ENCODE peak calls at places on chromosomes 3 and 15, in six cellular contexts. Q is GM13977; K is GM04503; O is neuronal stem cell; X is stimulated activated CD4-positive, alpha-beta T cell treated with anti-CD3 and anti-CD28 coated beads, Interleukin-4, amount 100 ng/mL, for 4 hours; F is brain microvascular endothelial cell. W is an unnamed sample.
A peak's percentile ranks its signal among the peaks of the same experiment; 100 is the strongest.

GRCh38 chr3:164918915-164919314 is 159.4 kb downstream of the SI start:
- DNase-seq in Q (no peak), K (no peak), O (no peak), X (no peak), F (no peak), W (no peak)

GRCh38 chr3:187185759-187186158 is 11.5 kb upstream of the RTP1 start:
- DNase-seq in Q (no peak), K (no peak), O (no peak), X (no peak), F (no peak), W (no peak)

GRCh38 chr15:33344111-33344510 is 33.3 kb downstream of the RYR3 start:
- DNase-seq in Q (no peak), K (no peak), O (no peak), X (no peak), F (no peak), W (no peak)

GRCh38 chr3:194156095-194156494 is 20.1 kb downstream of the HES1 start:
- DNase-seq in Q (no peak), K (no peak), O (no peak), X (no peak), F (no peak), W (no peak)

GRCh38 chr3:183210862-183211341 is 42.2 kb upstream of the B3GNT5 start:
- DNase-seq in Q (no peak), K (no peak), O (no peak), X (peak; percentile 69), F (no peak), W (no peak)

GRCh38 chr3:64188810-64189560 is 36.3 kb downstream of the PRICKLE2 start:
- DNase-seq in Q (no peak), K (peak; percentile 85), O (no peak), X (no peak), F (peak; percentile 93), W (peak; percentile 96)

GRCh38 chr3:61734980-61735731 is 173.8 kb downstream of the PTPRG start:
- DNase-seq in Q (no peak), K (no peak), O (no peak), X (no peak), F (no peak), W (no peak)

GRCh38 chr3:131338948-131339640 is 42.5 kb upstream of the NUDT16 start:
- DNase-seq in Q (no peak), K (no peak), O (no peak), X (no peak), F (no peak), W (no peak)

GRCh38 chr3:172156309-172156998 is 117.1 kb downstream of the FNDC3B start:
- DNase-seq in Q (no peak), K (no peak), O (no peak), X (no peak), F (no peak), W (peak; percentile 77)

GRCh38 chr3:114380233-114380645 is 86.4 kb downstream of the TIGIT start:
- DNase-seq in Q (no peak), K (peak; percentile 76), O (no peak), X (no peak), F (peak; percentile 75), W (no peak)

GRCh38 chr3:127049390-127049789 is 66.5 kb downstream of the PLXNA1 start:
- DNase-seq in Q (no peak), K (no peak), O (no peak), X (no peak), F (no peak), W (peak; percentile 40)

GRCh38 chr15:61828860-61829513 is 231.3 kb downstream of the VPS13C start:
- DNase-seq in Q (no peak), K (no peak), O (no peak), X (no peak), F (no peak), W (no peak)

GRCh38 chr15:67887776-67888175 is 47.9 kb upstream of the RNU6-1 start:
- DNase-seq in Q (no peak), K (no peak), O (no peak), X (no peak), F (no peak), W (no peak)

GRCh38 chr3:7977245-7978103 is 524.1 kb upstream of the LMCD1 start:
- DNase-seq in Q (no peak), K (no peak), O (peak; percentile 6), X (no peak), F (peak; percentile 24), W (no peak)

GRCh38 chr3:24428470-24428869 is 66.2 kb downstream of the THRB start:
- DNase-seq in Q (no peak), K (no peak), O (no peak), X (no peak), F (no peak), W (no peak)